ENCODE peak calls at places on chromosomes 3 and 15, in nine cellular contexts. X, G, C, J, D, K, V, P and I are unnamed samples.

GRCh38 chr3:156216852-156217251 is 96.5 kb downstream of the KCNAB1 start:
- DNase-seq in X (no peak), G (no peak), C (no peak), J (no peak), D (no peak), K (no peak), V (no peak), P (no peak), I (no peak)

GRCh38 chr3:148075829-148076716 is 621.6 kb upstream of the AGTR1 start:
- DNase-seq in X (no peak), G (no peak), C (no peak), J (peak; percentile 64), D (peak; percentile 70), K (no peak), V (no peak), P (peak; percentile 24), I (no peak)

GRCh38 chr15:77002436-77002835 is 7.5 kb downstream of the PSTPIP1 start:
- DNase-seq in X (no peak), G (peak; percentile 35), C (no peak), J (no peak), D (no peak), K (no peak), V (peak; percentile 35), P (no peak), I (no peak)

GRCh38 chr15:45919806-45920205 is 285.0 kb downstream of the SQOR start:
- DNase-seq in X (no peak), G (no peak), C (no peak), J (no peak), D (peak; percentile 81), K (no peak), V (no peak), P (no peak), I (no peak)

GRCh38 chr3:71056327-71056726 is 527.2 kb downstream of the FOXP1 start:
- DNase-seq in X (no peak), G (no peak), C (no peak), J (no peak), D (no peak), K (no peak), V (no peak), P (no peak), I (no peak)

GRCh38 chr15:31265090-31265870 is 61.4 kb upstream of the KLF13 start:
- DNase-seq in X (no peak), G (peak; percentile 27), C (peak; percentile 3), J (no peak), D (no peak), K (no peak), V (no peak), P (no peak), I (no peak)

GRCh38 chr3:169662215-169663070 is 1.1 kb downstream of the MECOM start:
- DNase-seq in X (peak; percentile 79), G (peak; percentile 79), C (no peak), J (peak; percentile 81), D (peak; percentile 88), K (peak; percentile 55), V (peak; percentile 85), P (peak; percentile 83), I (peak; percentile 82)

GRCh38 chr3:49265987-49266386 is 11.0 kb downstream of the C3orf62 start:
- DNase-seq in X (no peak), G (peak; percentile 26), C (no peak), J (no peak), D (no peak), K (no peak), V (no peak), P (no peak), I (no peak)

GRCh38 chr3:124998247-124998630 is 57.6 kb downstream of the HEG1 start:
- DNase-seq in X (no peak), G (no peak), C (no peak), J (no peak), D (no peak), K (no peak), V (no peak), P (no peak), I (no peak)

GRCh38 chr3:42066516-42067181 is 24.5 kb upstream of the TRAK1 start:
- DNase-seq in X (no peak), G (no peak), C (no peak), J (no peak), D (peak; percentile 71), K (no peak), V (peak; percentile 45), P (no peak), I (no peak)

GRCh38 chr15:56760186-56760585 is 26.9 kb upstream of the ZNF280D start:
- DNase-seq in X (no peak), G (no peak), C (no peak), J (no peak), D (no peak), K (no peak), V (no peak), P (no peak), I (no peak)

GRCh38 chr3:149472393-149472792 is 2.1 kb upstream of the TM4SF4 start:
- DNase-seq in X (no peak), G (no peak), C (no peak), J (no peak), D (no peak), K (no peak), V (no peak), P (no peak), I (no peak)

GRCh38 chr15:63156708-63157065 is 590 bp downstream of the RPS27L start:
- DNase-seq in X (peak; percentile 20), G (no peak), C (no peak), J (no peak), D (peak; percentile 30), K (no peak), V (peak; percentile 57), P (peak; percentile 19), I (no peak)

GRCh38 chr3:62875103-62876002 is at the start of gene CADPS:
- DNase-seq in X (peak; percentile 21), G (peak; percentile 37), C (no peak), J (peak; percentile 27), D (peak; percentile 86), K (no peak), V (no peak), P (peak; percentile 87), I (no peak)